ENCODE peak calls at places on chromosomes 2 and 18, in eight cellular contexts. One of them, this sample, is unnamed.

GRCh38 chr18:76932026-76932819 is 109.9 kb downstream of the ZNF236 start:
- DNase-seq in cardiac fibroblast: peak
- DNase-seq in psoas muscle: peak
- DNase-seq in activated T-cell treated with anti-CD3 and anti-CD28 coated beads for 48 hours: no peak
- DNase-seq in HEK293T: no peak
- DNase-seq in LoVo: no peak
- DNase-seq in Calu3: no peak
- DNase-seq in activated CD4-positive, alpha-beta T cell treated with anti-CD3 and anti-CD28 coated beads, Interleukin-2, amount 50 U/mL, for 48 hours: no peak
- DNase-seq in this sample: no peak

GRCh38 chr2:219460424-219460926 is 25.8 kb downstream of the SPEG start:
- DNase-seq in cardiac fibroblast: peak
- DNase-seq in psoas muscle: peak
- DNase-seq in activated T-cell treated with anti-CD3 and anti-CD28 coated beads for 48 hours: no peak
- DNase-seq in HEK293T: no peak
- DNase-seq in LoVo: no peak
- DNase-seq in Calu3: no peak
- DNase-seq in activated CD4-positive, alpha-beta T cell treated with anti-CD3 and anti-CD28 coated beads, Interleukin-2, amount 50 U/mL, for 48 hours: no peak
- DNase-seq in this sample: peak

GRCh38 chr18:40313030-40313642 is 1641.9 kb upstream of the PIK3C3 start:
- DNase-seq in cardiac fibroblast: no peak
- DNase-seq in psoas muscle: no peak
- DNase-seq in activated T-cell treated with anti-CD3 and anti-CD28 coated beads for 48 hours: no peak
- DNase-seq in HEK293T: no peak
- DNase-seq in LoVo: no peak
- DNase-seq in Calu3: no peak
- DNase-seq in activated CD4-positive, alpha-beta T cell treated with anti-CD3 and anti-CD28 coated beads, Interleukin-2, amount 50 U/mL, for 48 hours: no peak
- DNase-seq in this sample: no peak

GRCh38 chr2:86072271-86072858 is 33.3 kb downstream of the POLR1A start:
- DNase-seq in cardiac fibroblast: peak
- DNase-seq in psoas muscle: peak
- DNase-seq in activated T-cell treated with anti-CD3 and anti-CD28 coated beads for 48 hours: no peak
- DNase-seq in HEK293T: no peak
- DNase-seq in LoVo: no peak
- DNase-seq in Calu3: no peak
- DNase-seq in activated CD4-positive, alpha-beta T cell treated with anti-CD3 and anti-CD28 coated beads, Interleukin-2, amount 50 U/mL, for 48 hours: no peak
- DNase-seq in this sample: peak

GRCh38 chr2:219522111-219523030 is 8.1 kb downstream of the ASIC4 start:
- DNase-seq in cardiac fibroblast: peak
- DNase-seq in psoas muscle: no peak
- DNase-seq in activated T-cell treated with anti-CD3 and anti-CD28 coated beads for 48 hours: no peak
- DNase-seq in HEK293T: peak
- DNase-seq in LoVo: no peak
- DNase-seq in Calu3: no peak
- DNase-seq in activated CD4-positive, alpha-beta T cell treated with anti-CD3 and anti-CD28 coated beads, Interleukin-2, amount 50 U/mL, for 48 hours: no peak
- DNase-seq in this sample: no peak

GRCh38 chr2:29475446-29476006 is 360.3 kb downstream of the CLIP4 start:
- DNase-seq in cardiac fibroblast: no peak
- DNase-seq in psoas muscle: no peak
- DNase-seq in activated T-cell treated with anti-CD3 and anti-CD28 coated beads for 48 hours: no peak
- DNase-seq in HEK293T: no peak
- DNase-seq in LoVo: no peak
- DNase-seq in Calu3: no peak
- DNase-seq in activated CD4-positive, alpha-beta T cell treated with anti-CD3 and anti-CD28 coated beads, Interleukin-2, amount 50 U/mL, for 48 hours: no peak
- DNase-seq in this sample: no peak

GRCh38 chr18:49048361-49048760 is 97.6 kb upstream of the SMAD7 start:
- DNase-seq in cardiac fibroblast: peak
- DNase-seq in psoas muscle: no peak
- DNase-seq in activated T-cell treated with anti-CD3 and anti-CD28 coated beads for 48 hours: no peak
- DNase-seq in HEK293T: no peak
- DNase-seq in LoVo: no peak
- DNase-seq in Calu3: no peak
- DNase-seq in activated CD4-positive, alpha-beta T cell treated with anti-CD3 and anti-CD28 coated beads, Interleukin-2, amount 50 U/mL, for 48 hours: no peak
- DNase-seq in this sample: no peak

GRCh38 chr2:176002684-176003225 is 688 bp upstream of the LNPK start:
- DNase-seq in cardiac fibroblast: peak
- DNase-seq in psoas muscle: peak
- DNase-seq in activated T-cell treated with anti-CD3 and anti-CD28 coated beads for 48 hours: no peak
- DNase-seq in HEK293T: peak
- DNase-seq in LoVo: no peak
- DNase-seq in Calu3: peak
- DNase-seq in activated CD4-positive, alpha-beta T cell treated with anti-CD3 and anti-CD28 coated beads, Interleukin-2, amount 50 U/mL, for 48 hours: peak
- DNase-seq in this sample: no peak

GRCh38 chr2:178951266-178952006 is 98.5 kb downstream of the CCDC141 start:
- DNase-seq in cardiac fibroblast: no peak
- DNase-seq in psoas muscle: no peak
- DNase-seq in activated T-cell treated with anti-CD3 and anti-CD28 coated beads for 48 hours: no peak
- DNase-seq in HEK293T: no peak
- DNase-seq in LoVo: no peak
- DNase-seq in Calu3: no peak
- DNase-seq in activated CD4-positive, alpha-beta T cell treated with anti-CD3 and anti-CD28 coated beads, Interleukin-2, amount 50 U/mL, for 48 hours: no peak
- DNase-seq in this sample: no peak